ENCODE peak calls at places on chromosomes 16 and 17, in four cellular contexts. One of them, this sample, is unnamed.

GRCh38 chr17:37642706-37643105 is 540 bp downstream of the DDX52 start:
- DNase-seq in GM04504: no peak
- DNase-seq in lower leg skin: no peak
- DNase-seq in stimulated activated CD4-positive, alpha-beta T cell treated with anti-CD3 and anti-CD28 coated beads, Interleukin-4, amount 100 ng/mL, for 4 hours: no peak
- DNase-seq in this sample: no peak

GRCh38 chr16:1283296-1283695 is 26.1 kb upstream of the UBE2I start:
- DNase-seq in GM04504: no peak
- DNase-seq in lower leg skin: no peak
- DNase-seq in stimulated activated CD4-positive, alpha-beta T cell treated with anti-CD3 and anti-CD28 coated beads, Interleukin-4, amount 100 ng/mL, for 4 hours: no peak
- DNase-seq in this sample: no peak

GRCh38 chr17:68094481-68095078 is 59.0 kb downstream of the KPNA2 start:
- DNase-seq in GM04504: no peak
- DNase-seq in stimulated activated CD4-positive, alpha-beta T cell treated with anti-CD3 and anti-CD28 coated beads, Interleukin-4, amount 100 ng/mL, for 4 hours: no peak
- DNase-seq in lower leg skin: no peak
- DNase-seq in this sample: no peak

GRCh38 chr16:13021996-13022395 is 120.6 kb downstream of the SHISA9 start:
- DNase-seq in lower leg skin: no peak
- DNase-seq in GM04504: no peak
- DNase-seq in stimulated activated CD4-positive, alpha-beta T cell treated with anti-CD3 and anti-CD28 coated beads, Interleukin-4, amount 100 ng/mL, for 4 hours: no peak
- DNase-seq in this sample: no peak

GRCh38 chr16:78205506-78205905 is 106.1 kb downstream of the WWOX start:
- DNase-seq in GM04504: no peak
- DNase-seq in lower leg skin: no peak
- DNase-seq in stimulated activated CD4-positive, alpha-beta T cell treated with anti-CD3 and anti-CD28 coated beads, Interleukin-4, amount 100 ng/mL, for 4 hours: no peak
- DNase-seq in this sample: no peak

GRCh38 chr17:45289316-45290268 is 27.2 kb downstream of the MAP3K14 start:
- DNase-seq in GM04504: no peak
- DNase-seq in stimulated activated CD4-positive, alpha-beta T cell treated with anti-CD3 and anti-CD28 coated beads, Interleukin-4, amount 100 ng/mL, for 4 hours: no peak
- DNase-seq in lower leg skin: no peak
- DNase-seq in this sample: no peak

GRCh38 chr16:68778551-68779231 is 41.6 kb downstream of the CDH1 start:
- DNase-seq in GM04504: no peak
- DNase-seq in stimulated activated CD4-positive, alpha-beta T cell treated with anti-CD3 and anti-CD28 coated beads, Interleukin-4, amount 100 ng/mL, for 4 hours: no peak
- DNase-seq in lower leg skin: no peak
- DNase-seq in this sample: no peak

GRCh38 chr16:6684076-6684673 is 648.5 kb upstream of the RBFOX1 start:
- DNase-seq in lower leg skin: no peak
- DNase-seq in stimulated activated CD4-positive, alpha-beta T cell treated with anti-CD3 and anti-CD28 coated beads, Interleukin-4, amount 100 ng/mL, for 4 hours: no peak
- DNase-seq in GM04504: no peak
- DNase-seq in this sample: no peak

GRCh38 chr17:73427198-73427597 is 115.4 kb upstream of the CDC42EP4 start:
- DNase-seq in GM04504: no peak
- DNase-seq in stimulated activated CD4-positive, alpha-beta T cell treated with anti-CD3 and anti-CD28 coated beads, Interleukin-4, amount 100 ng/mL, for 4 hours: no peak
- DNase-seq in lower leg skin: no peak
- DNase-seq in this sample: no peak

GRCh38 chr16:87860553-87861299 is 8.6 kb downstream of the SLC7A5 start:
- DNase-seq in lower leg skin: no peak
- DNase-seq in GM04504: peak; percentile 37
- DNase-seq in stimulated activated CD4-positive, alpha-beta T cell treated with anti-CD3 and anti-CD28 coated beads, Interleukin-4, amount 100 ng/mL, for 4 hours: peak; percentile 26
- DNase-seq in this sample: no peak

GRCh38 chr17:74349120-74349519 is 12.5 kb downstream of the BTBD17 start:
- DNase-seq in stimulated activated CD4-positive, alpha-beta T cell treated with anti-CD3 and anti-CD28 coated beads, Interleukin-4, amount 100 ng/mL, for 4 hours: no peak
- DNase-seq in GM04504: no peak
- DNase-seq in lower leg skin: no peak
- DNase-seq in this sample: no peak

GRCh38 chr17:82037113-82037888 is at the start of gene DCXR:
- DNase-seq in stimulated activated CD4-positive, alpha-beta T cell treated with anti-CD3 and anti-CD28 coated beads, Interleukin-4, amount 100 ng/mL, for 4 hours: peak; percentile 89
- DNase-seq in GM04504: peak; percentile 82
- DNase-seq in lower leg skin: peak; percentile 98
- DNase-seq in this sample: peak; percentile 98